ENCODE peak calls at places on chromosomes 7 and 10, in four cellular contexts. F is mesendoderm, A is SW 1271, Y is AG09309. M is an unnamed sample.

GRCh38 chr7:45594780-45595535 is 20.8 kb downstream of the ADCY1 start:
- DNase-seq in F (no peak), A (no peak), Y (no peak), M (no peak)

GRCh38 chr7:6416516-6417145 is 31.1 kb downstream of the DAGLB start:
- DNase-seq in F (peak; percentile 86), A (no peak), Y (no peak), M (no peak)

GRCh38 chr7:139886206-139886605 is 57.1 kb downstream of the TBXAS1 start:
- DNase-seq in F (no peak), A (no peak), Y (no peak), M (no peak)

GRCh38 chr7:15757041-15757995 is 70.8 kb upstream of the MEOX2 start:
- DNase-seq in F (no peak), A (no peak), Y (peak; percentile 23), M (no peak)

GRCh38 chr7:33669251-33669670 is 236.1 kb upstream of the BMPER start:
- DNase-seq in F (peak; percentile 92), A (no peak), Y (no peak), M (peak; percentile 77)

GRCh38 chr10:25024528-25024927 is 8.1 kb downstream of the THNSL1 start:
- DNase-seq in F (no peak), A (no peak), Y (peak; percentile 66), M (no peak)

GRCh38 chr7:131077735-131078134 is 249.9 kb upstream of the MKLN1 start:
- DNase-seq in F (no peak), A (no peak), Y (no peak), M (no peak)

GRCh38 chr7:23003505-23004246 is 10.3 kb downstream of the HYCC1 start:
- DNase-seq in F (no peak), A (no peak), Y (no peak), M (no peak)

GRCh38 chr7:23027261-23027660 is 13.3 kb upstream of the HYCC1 start:
- DNase-seq in F (no peak), A (no peak), Y (no peak), M (no peak)

GRCh38 chr10:96439655-96440217 is 74.0 kb downstream of the TLL2 start:
- DNase-seq in F (no peak), A (no peak), Y (no peak), M (no peak)

GRCh38 chr7:55548295-55548731 is 24.0 kb downstream of the VOPP1 start:
- DNase-seq in F (no peak), A (no peak), Y (no peak), M (no peak)